ENCODE peak calls at places on chromosomes 13 and 19, in ten cellular contexts. Q, V, W, H, L, B, Z, K, A and R are unnamed samples.

GRCh38 chr13:45811891-45812583 is 39.5 kb downstream of the SIAH3 start:
- DNase-seq in Q (no peak), V (no peak), W (no peak), H (no peak), L (no peak), B (no peak), Z (no peak), K (peak; percentile 74), A (no peak), R (no peak)

GRCh38 chr19:1308718-1309117 is 23.0 kb downstream of the EFNA2 start:
- DNase-seq in Q (no peak), V (no peak), W (no peak), H (no peak), L (no peak), B (no peak), Z (no peak), K (no peak), A (no peak), R (no peak)

GRCh38 chr19:1770866-1771576 is 17.7 kb downstream of the ONECUT3 start:
- DNase-seq in Q (no peak), V (no peak), W (no peak), H (no peak), L (no peak), B (no peak), Z (no peak), K (no peak), A (no peak), R (no peak)

GRCh38 chr19:18160792-18161690 is 8.1 kb downstream of the PIK3R2 start:
- DNase-seq in Q (peak; percentile 51), V (peak; percentile 82), W (no peak), H (peak; percentile 81), L (no peak), B (peak; percentile 97), Z (peak; percentile 87), K (peak; percentile 54), A (peak; percentile 96), R (peak; percentile 97)

GRCh38 chr13:90640976-90641375 is 706.5 kb upstream of the MIR17HG start:
- DNase-seq in Q (no peak), V (no peak), W (no peak), H (no peak), L (no peak), B (no peak), Z (no peak), K (no peak), A (no peak), R (no peak)

GRCh38 chr19:17889609-17890214 is 18.0 kb downstream of the SLC5A5 start:
- DNase-seq in Q (no peak), V (peak; percentile 90), W (no peak), H (no peak), L (no peak), B (no peak), Z (no peak), K (no peak), A (no peak), R (no peak)

GRCh38 chr19:55241935-55242464 is 13.4 kb upstream of the TMEM86B start:
- DNase-seq in Q (no peak), V (no peak), W (no peak), H (no peak), L (no peak), B (no peak), Z (no peak), K (no peak), A (no peak), R (no peak)

GRCh38 chr19:10935371-10936059 is 6.9 kb downstream of the TIMM29 start:
- DNase-seq in Q (no peak), V (no peak), W (no peak), H (no peak), L (no peak), B (no peak), Z (no peak), K (no peak), A (no peak), R (no peak)

GRCh38 chr13:62130016-62130970 is 714.6 kb upstream of the PCDH20 start:
- DNase-seq in Q (no peak), V (no peak), W (no peak), H (no peak), L (no peak), B (no peak), Z (no peak), K (no peak), A (no peak), R (no peak)

DNA sequence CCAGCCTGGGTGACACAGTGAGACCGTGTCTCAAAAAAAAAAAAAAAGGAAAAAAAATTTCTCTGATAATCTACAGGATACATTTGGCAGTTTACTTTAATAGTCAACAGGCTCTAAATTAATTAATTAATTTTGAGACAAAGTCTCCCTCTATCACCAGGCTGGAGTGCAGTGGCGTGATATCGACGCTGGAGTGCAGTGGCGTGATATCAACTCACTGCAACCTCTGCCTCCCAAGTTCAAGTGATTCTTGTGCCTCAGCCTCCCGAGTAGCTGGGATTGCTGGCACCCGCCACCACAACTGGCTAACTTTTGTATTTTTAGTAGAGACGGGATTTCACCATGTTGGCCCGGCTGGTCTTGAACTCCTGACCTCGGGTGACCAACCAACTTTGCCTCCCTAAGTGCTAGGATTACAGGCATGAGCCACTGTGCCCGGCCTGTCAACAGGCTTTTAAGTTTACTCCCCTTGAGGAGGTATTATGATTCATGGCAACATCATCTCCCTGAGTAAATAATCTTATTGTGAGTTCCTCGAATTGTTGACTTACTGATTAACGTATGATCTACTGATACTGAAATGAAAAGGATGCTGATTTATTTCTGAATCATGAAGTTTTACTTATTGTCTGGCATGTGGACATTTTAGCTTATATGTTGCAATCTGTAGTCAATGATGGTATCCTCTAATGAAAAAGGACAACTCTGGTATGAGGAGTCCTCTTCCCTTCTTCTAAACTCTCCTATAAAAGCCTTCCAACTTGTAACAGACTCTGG is 21.3 kb upstream of the MTRF1 start:
- DNase-seq in Q (no peak), V (no peak), W (no peak), H (no peak), L (no peak), B (no peak), Z (peak; percentile 35), K (no peak), A (no peak), R (no peak)
- TF ChIP-seq POLR2AphosphoS5 in Q (no peak), V (no peak), W (no peak), H (no peak), L (no peak), B (peak; percentile 31), Z (no peak), K (no peak), A (no peak), R (no peak)

GRCh38 chr13:97003071-97003470 is 8.8 kb upstream of the OXGR1 start:
- DNase-seq in Q (no peak), V (no peak), W (no peak), H (no peak), L (no peak), B (no peak), Z (no peak), K (no peak), A (no peak), R (no peak)
- TF ChIP-seq POLR2AphosphoS5 in Q (no peak), V (no peak), W (no peak), H (no peak), L (no peak), B (no peak), Z (no peak), K (no peak), A (no peak), R (no peak)

DNA sequence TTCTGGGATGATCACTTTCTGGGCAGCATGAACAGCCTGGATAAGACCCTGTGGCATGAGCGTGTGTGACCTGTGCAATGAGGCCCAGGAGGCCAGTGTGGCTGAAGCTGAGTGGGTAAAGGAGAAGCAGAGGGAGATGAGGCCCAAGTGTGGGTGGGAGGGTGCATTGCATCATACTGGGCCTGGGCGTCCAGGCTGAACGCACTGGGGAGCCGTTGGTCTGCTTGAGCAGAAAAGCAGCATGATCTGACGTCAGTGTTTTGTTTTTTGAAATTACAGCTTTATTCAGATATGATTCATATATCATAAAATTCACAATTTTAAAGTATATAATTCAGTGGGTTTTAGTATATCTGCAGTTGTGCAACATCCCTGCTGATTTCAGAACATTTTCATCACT is 409.7 kb downstream of the HS6ST3 start:
- DNase-seq in Q (no peak), V (no peak), W (no peak), H (no peak), L (no peak), B (no peak), Z (no peak), K (no peak), A (no peak), R (no peak)
- TF ChIP-seq POLR2AphosphoS5 in Q (no peak), V (no peak), W (no peak), H (no peak), L (no peak), B (no peak), Z (no peak), K (no peak), A (no peak), R (no peak)

GRCh38 chr13:87671824-87672603 is 843 bp downstream of the SLITRK5 start:
- DNase-seq in Q (no peak), V (peak; percentile 58), W (no peak), H (peak; percentile 10), L (peak; percentile 60), B (peak; percentile 59), Z (no peak), K (no peak), A (no peak), R (no peak)

GRCh38 chr13:87674143-87674772 is 3.1 kb downstream of the SLITRK5 start:
- DNase-seq in Q (no peak), V (peak; percentile 48), W (no peak), H (no peak), L (no peak), B (peak; percentile 5), Z (no peak), K (no peak), A (no peak), R (no peak)

GRCh38 chr13:87669379-87669978 is 1.7 kb upstream of the SLITRK5 start:
- DNase-seq in Q (no peak), V (peak; percentile 76), W (no peak), H (no peak), L (no peak), B (peak; percentile 27), Z (no peak), K (no peak), A (no peak), R (no peak)

GRCh38 chr13:87667686-87668085 is 3.5 kb upstream of the SLITRK5 start:
- DNase-seq in Q (no peak), V (no peak), W (no peak), H (no peak), L (no peak), B (no peak), Z (no peak), K (no peak), A (no peak), R (no peak)

DNA sequence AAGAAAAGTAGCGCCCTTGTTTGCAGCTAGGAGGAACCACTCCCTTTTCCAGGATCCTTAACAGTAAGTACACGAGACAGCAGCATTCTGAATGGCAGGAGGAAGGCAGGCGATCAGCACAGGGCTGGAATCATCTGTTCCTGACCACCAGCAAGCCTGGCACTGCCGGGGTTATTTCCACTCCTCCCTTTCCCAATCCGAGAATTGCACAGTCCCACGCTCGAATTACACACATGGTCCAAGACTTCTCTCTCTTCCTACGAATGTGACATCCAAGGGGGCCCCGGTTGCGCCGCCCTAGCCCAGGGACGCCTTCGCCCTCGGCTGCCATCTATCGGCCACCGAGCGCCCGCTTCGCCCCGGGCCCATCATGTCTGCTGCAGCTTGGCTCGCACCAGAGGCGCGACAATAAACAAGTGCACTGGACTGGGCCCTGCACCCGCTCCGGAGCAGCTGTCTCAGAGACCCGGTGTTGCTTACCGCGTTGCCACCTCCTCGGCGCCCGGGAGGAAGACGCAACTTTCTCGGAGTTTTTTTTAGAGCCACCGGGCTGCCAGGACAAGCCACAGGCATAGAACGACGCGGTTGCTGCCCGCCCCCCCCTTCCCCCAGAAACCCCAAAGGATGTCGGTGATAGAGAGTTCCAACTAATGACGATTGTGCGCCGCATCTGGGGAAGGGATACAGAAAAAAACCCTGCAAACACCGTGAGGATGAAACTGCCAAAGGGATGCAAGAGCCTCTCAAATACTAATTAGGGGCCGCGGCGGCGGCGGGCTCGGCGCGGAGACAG is at the start of gene SLITRK5:
- DNase-seq in Q (peak; percentile 69), V (peak; percentile 85), W (no peak), H (peak; percentile 78), L (peak; percentile 81), B (peak; percentile 86), Z (peak; percentile 70), K (no peak), A (peak; percentile 60), R (no peak)
- TF ChIP-seq POLR2AphosphoS5 in Q (no peak), V (no peak), W (no peak), H (no peak), L (no peak), B (no peak), Z (no peak), K (no peak), A (no peak), R (no peak)